ENCODE peak calls at places on chromosomes 13 and 19, in four cellular contexts. D, H, M and X are unnamed samples.
A peak's percentile ranks its signal among the peaks of the same experiment; 100 is the strongest.

GRCh38 chr13:94325660-94326059 is 153.8 kb downstream of the DCT start:
- DNase-seq in H (no peak), D (no peak), M (no peak), X (no peak)

GRCh38 chr13:38981096-38981495 is 9.5 kb downstream of the STOML3 start:
- DNase-seq in H (no peak), M (no peak), D (no peak), X (no peak)

GRCh38 chr19:31285744-31286143 is 63.5 kb downstream of the TSHZ3 start:
- DNase-seq in H (no peak), D (peak; percentile 61), M (no peak), X (no peak)

GRCh38 chr19:8333771-8334457 is 9.1 kb downstream of the KANK3 start:
- DNase-seq in M (no peak), H (no peak), D (no peak), X (no peak)

GRCh38 chr13:106415427-106415826 is 120.0 kb downstream of the EFNB2 start:
- DNase-seq in D (no peak), M (no peak), H (no peak), X (no peak)

GRCh38 chr13:73230714-73231113 is 171.9 kb downstream of the KLF5 start:
- DNase-seq in D (no peak), M (no peak), H (no peak), X (no peak)

GRCh38 chr19:1360818-1361461 is 22.8 kb upstream of the NDUFS7 start:
- DNase-seq in H (no peak), M (no peak), D (peak; percentile 95), X (peak; percentile 92)

GRCh38 chr13:93409816-93410215 is 183.2 kb downstream of the GPC6 start:
- DNase-seq in H (no peak), D (no peak), M (no peak), X (no peak)

GRCh38 chr19:46862974-46863632 is 2.3 kb downstream of the ARHGAP35 start:
- DNase-seq in M (no peak), H (no peak), D (no peak), X (no peak)

GRCh38 chr13:111022241-111022640 is 92.9 kb upstream of the ARHGEF7 start:
- DNase-seq in H (no peak), D (no peak), M (no peak), X (no peak)

GRCh38 chr13:92512852-92513251 is 713.8 kb upstream of the GPC6 start:
- DNase-seq in H (no peak), M (no peak), D (no peak), X (no peak)

GRCh38 chr19:10667867-10668266 is 13.7 kb downstream of the ILF3 start:
- DNase-seq in D (no peak), H (no peak), M (no peak), X (no peak)

GRCh38 chr19:6720369-6721112 is at the start of gene C3:
- DNase-seq in H (no peak), D (peak; percentile 84), M (no peak), X (peak; percentile 68)

GRCh38 chr19:32877323-32877912 is 7.9 kb upstream of the SLC7A9 start:
- DNase-seq in H (no peak), M (no peak), D (no peak), X (no peak)

DNA sequence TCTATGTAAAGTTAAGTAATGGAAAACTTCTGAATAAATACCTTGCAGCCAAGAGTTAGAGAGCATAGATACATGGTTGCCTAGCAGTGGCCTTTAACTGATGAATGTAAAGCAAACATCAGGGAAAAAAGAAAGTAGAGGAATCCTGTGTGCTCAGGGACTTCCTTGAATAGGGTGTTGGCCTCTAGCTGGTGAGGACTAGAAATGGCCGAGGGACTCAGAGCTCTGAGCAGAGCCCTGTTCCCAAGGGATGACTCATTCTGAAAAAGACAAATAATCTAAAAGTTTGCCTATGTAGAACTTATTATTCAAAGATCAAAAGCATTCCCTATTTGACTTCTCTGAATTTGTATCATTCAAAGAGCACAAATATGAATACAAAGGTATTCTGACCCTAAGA is 135.7 kb downstream of the MIPEP start:
- DNase-seq in H (peak; percentile 15), D (no peak), M (no peak), X (no peak)
- H3K4me1 ChIP-seq in H (peaks cover 2% of the 10 kb centered on the region), D (peaks cover 10% of the 10 kb centered on the region), M (peaks cover 1% of the 10 kb centered on the region), X (peaks cover 3% of the 10 kb centered on the region)

GRCh38 chr19:48966541-48967345 is 1.6 kb downstream of the FTL start:
- DNase-seq in D (no peak), H (no peak), M (no peak), X (no peak)
- H3K4me1 ChIP-seq in D (peaks cover 10% of the 10 kb centered on the region), H (peaks cover 2% of the 10 kb centered on the region), M (peaks cover 6% of the 10 kb centered on the region), X (no peaks in the 10 kb centered on the region)

DNA sequence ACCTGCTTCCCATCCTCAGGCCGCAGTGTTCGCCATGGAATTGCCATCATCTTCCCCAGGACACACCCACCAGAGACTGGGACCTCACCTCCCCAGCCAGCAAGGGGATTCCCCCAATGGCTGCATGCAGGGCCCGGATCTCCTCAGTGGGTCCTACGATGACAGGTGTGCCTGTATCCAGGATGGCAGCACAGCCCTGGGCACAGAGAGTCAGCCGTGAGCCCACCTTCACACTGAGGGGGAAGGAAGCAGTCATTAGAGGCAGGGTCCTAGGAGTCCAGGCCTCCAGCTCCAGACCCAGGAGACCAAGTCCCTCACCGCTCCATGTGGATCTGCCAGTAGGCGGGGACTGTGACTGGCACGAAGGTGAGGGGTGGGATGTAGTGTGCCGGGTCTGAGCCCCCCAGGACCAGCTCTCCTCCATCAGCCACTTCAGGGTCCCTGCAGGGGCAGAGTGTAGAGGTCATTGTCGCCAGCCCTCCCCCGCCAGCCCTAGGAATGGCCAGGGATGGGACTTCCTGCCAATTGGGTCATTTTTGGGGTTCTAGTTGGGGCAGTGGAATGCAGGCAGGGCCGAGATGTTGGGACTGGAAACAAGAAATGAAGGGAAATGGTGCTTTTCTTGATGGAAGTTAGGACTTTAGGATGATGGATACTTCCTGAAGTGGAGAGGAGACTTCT is 5.7 kb upstream of the KCNC3 start:
- DNase-seq in H (no peak), D (no peak), M (no peak), X (no peak)
- H3K4me1 ChIP-seq in H (peaks cover 9% of the 10 kb centered on the region), D (peaks cover 3% of the 10 kb centered on the region), M (no peaks in the 10 kb centered on the region), X (no peaks in the 10 kb centered on the region)

GRCh38 chr19:42155796-42156195 is 23.6 kb upstream of the POU2F2 start:
- DNase-seq in H (no peak), M (no peak), D (no peak), X (no peak)
- H3K4me1 ChIP-seq in H (peaks cover 8% of the 10 kb centered on the region), M (peaks cover 3% of the 10 kb centered on the region), D (no peaks in the 10 kb centered on the region), X (no peaks in the 10 kb centered on the region)

GRCh38 chr13:41017153-41017552 is 2.0 kb downstream of the ELF1 start:
- DNase-seq in H (no peak), M (no peak), D (no peak), X (no peak)

GRCh38 chr13:41019027-41019487 is at the start of gene ELF1:
- DNase-seq in H (no peak), D (no peak), M (no peak), X (no peak)

GRCh38 chr13:41018583-41018909 is 570 bp downstream of the ELF1 start:
- DNase-seq in M (no peak), H (no peak), D (no peak), X (no peak)

GRCh38 chr13:41019578-41020347 is 647 bp upstream of the ELF1 start:
- DNase-seq in H (no peak), M (no peak), D (no peak), X (no peak)

GRCh38 chr13:41017744-41018582 is 1.2 kb downstream of the ELF1 start:
- DNase-seq in M (no peak), H (no peak), D (no peak), X (no peak)
- H3K4me1 ChIP-seq in M (no peaks in the 10 kb centered on the region), H (no peaks in the 10 kb centered on the region), D (peaks cover 1% of the 10 kb centered on the region), X (peaks cover 7% of the 10 kb centered on the region)

GRCh38 chr13:113491982-113492381 is 1.5 kb upstream of the DCUN1D2 start:
- DNase-seq in D (no peak), M (no peak), H (no peak), X (no peak)
- H3K4me1 ChIP-seq in D (peaks cover 16% of the 10 kb centered on the region), M (peaks cover 2% of the 10 kb centered on the region), H (peaks cover 9% of the 10 kb centered on the region), X (no peaks in the 10 kb centered on the region)